ENCODE peak calls at places on chromosome 1, in seven cellular contexts. One of them, this sample, is unnamed.

GRCh38 chr1:182317489-182318180 is 74.0 kb downstream of the GLUL start:
- DNase-seq in GM23338: no peak
- DNase-seq in GM12864: no peak
- DNase-seq in B cell: no peak
- DNase-seq in cardiac muscle cell: no peak
- DNase-seq in CD4-positive, alpha-beta T cell: no peak
- DNase-seq in NB4: no peak
- DNase-seq in this sample: no peak

GRCh38 chr1:151547119-151547899 is 7.2 kb downstream of the TUFT1 start:
- DNase-seq in GM23338: peak
- DNase-seq in GM12864: no peak
- DNase-seq in B cell: no peak
- DNase-seq in cardiac muscle cell: peak
- DNase-seq in CD4-positive, alpha-beta T cell: no peak
- DNase-seq in NB4: no peak
- DNase-seq in this sample: peak

GRCh38 chr1:219227731-219228419 is 54.2 kb downstream of the LYPLAL1 start:
- DNase-seq in GM23338: peak
- DNase-seq in GM12864: no peak
- DNase-seq in B cell: no peak
- DNase-seq in cardiac muscle cell: peak
- DNase-seq in CD4-positive, alpha-beta T cell: no peak
- DNase-seq in NB4: peak
- DNase-seq in this sample: no peak

GRCh38 chr1:51297401-51298321 is 32.7 kb downstream of the TTC39A start:
- DNase-seq in GM23338: no peak
- DNase-seq in GM12864: no peak
- DNase-seq in B cell: no peak
- DNase-seq in cardiac muscle cell: no peak
- DNase-seq in CD4-positive, alpha-beta T cell: no peak
- DNase-seq in NB4: no peak
- DNase-seq in this sample: no peak

GRCh38 chr1:233216009-233216408 is 79.5 kb downstream of the PCNX2 start:
- DNase-seq in GM23338: no peak
- DNase-seq in GM12864: no peak
- DNase-seq in B cell: no peak
- DNase-seq in cardiac muscle cell: no peak
- DNase-seq in CD4-positive, alpha-beta T cell: no peak
- DNase-seq in NB4: no peak
- DNase-seq in this sample: no peak

GRCh38 chr1:170296642-170297041 is 150.9 kb downstream of the NTMT2 start:
- DNase-seq in GM23338: no peak
- DNase-seq in GM12864: no peak
- DNase-seq in B cell: no peak
- DNase-seq in cardiac muscle cell: no peak
- DNase-seq in CD4-positive, alpha-beta T cell: no peak
- DNase-seq in NB4: no peak
- DNase-seq in this sample: no peak

GRCh38 chr1:36776949-36777348 is 257.4 kb downstream of the GRIK3 start:
- DNase-seq in GM23338: no peak
- DNase-seq in GM12864: no peak
- DNase-seq in B cell: no peak
- DNase-seq in cardiac muscle cell: no peak
- DNase-seq in CD4-positive, alpha-beta T cell: no peak
- DNase-seq in NB4: no peak
- DNase-seq in this sample: peak

GRCh38 chr1:53260631-53261247 is 22.4 kb upstream of the MAGOH start:
- DNase-seq in GM23338: no peak
- DNase-seq in GM12864: no peak
- DNase-seq in B cell: no peak
- DNase-seq in cardiac muscle cell: no peak
- DNase-seq in CD4-positive, alpha-beta T cell: no peak
- DNase-seq in NB4: no peak
- DNase-seq in this sample: no peak

GRCh38 chr1:29033829-29034466 is 89.8 kb downstream of the TMEM200B start:
- DNase-seq in GM23338: peak
- DNase-seq in GM12864: no peak
- DNase-seq in B cell: no peak
- DNase-seq in cardiac muscle cell: peak
- DNase-seq in CD4-positive, alpha-beta T cell: no peak
- DNase-seq in NB4: peak
- DNase-seq in this sample: no peak

GRCh38 chr1:53326598-53327182 is 1.2 kb downstream of the LRP8 start:
- DNase-seq in GM23338: peak
- DNase-seq in GM12864: no peak
- DNase-seq in B cell: no peak
- DNase-seq in cardiac muscle cell: no peak
- DNase-seq in CD4-positive, alpha-beta T cell: no peak
- DNase-seq in NB4: peak
- DNase-seq in this sample: peak

GRCh38 chr1:186476306-186477040 is 15.6 kb upstream of the PDC start:
- DNase-seq in GM23338: no peak
- DNase-seq in GM12864: no peak
- DNase-seq in B cell: no peak
- DNase-seq in cardiac muscle cell: peak
- DNase-seq in CD4-positive, alpha-beta T cell: no peak
- DNase-seq in NB4: no peak
- DNase-seq in this sample: no peak

GRCh38 chr1:6743189-6744101 is 41.8 kb upstream of the CAMTA1 start:
- DNase-seq in GM23338: peak
- DNase-seq in GM12864: no peak
- DNase-seq in B cell: no peak
- DNase-seq in cardiac muscle cell: peak
- DNase-seq in CD4-positive, alpha-beta T cell: no peak
- DNase-seq in NB4: peak
- DNase-seq in this sample: peak

GRCh38 chr1:78102082-78102481 is 56.3 kb downstream of the GIPC2 start:
- DNase-seq in GM23338: no peak
- DNase-seq in GM12864: no peak
- DNase-seq in B cell: no peak
- DNase-seq in cardiac muscle cell: peak
- DNase-seq in CD4-positive, alpha-beta T cell: no peak
- DNase-seq in NB4: no peak
- DNase-seq in this sample: no peak

GRCh38 chr1:47881505-47882442 is 115.4 kb downstream of the TRABD2B start:
- DNase-seq in GM23338: no peak
- DNase-seq in GM12864: no peak
- DNase-seq in B cell: no peak
- DNase-seq in cardiac muscle cell: no peak
- DNase-seq in CD4-positive, alpha-beta T cell: no peak
- DNase-seq in NB4: no peak
- DNase-seq in this sample: no peak

GRCh38 chr1:88022507-88022906 is 661.6 kb upstream of the PKN2 start:
- DNase-seq in GM23338: no peak
- DNase-seq in GM12864: no peak
- DNase-seq in B cell: no peak
- DNase-seq in cardiac muscle cell: no peak
- DNase-seq in CD4-positive, alpha-beta T cell: no peak
- DNase-seq in NB4: peak
- DNase-seq in this sample: no peak

GRCh38 chr1:55650449-55650848 is 435.3 kb upstream of the USP24 start:
- DNase-seq in GM23338: no peak
- DNase-seq in GM12864: no peak
- DNase-seq in B cell: no peak
- DNase-seq in cardiac muscle cell: peak
- DNase-seq in CD4-positive, alpha-beta T cell: no peak
- DNase-seq in NB4: no peak
- DNase-seq in this sample: no peak

GRCh38 chr1:43924516-43924915 is 9.1 kb upstream of the ARTN start:
- DNase-seq in GM23338: no peak
- DNase-seq in GM12864: no peak
- DNase-seq in B cell: no peak
- DNase-seq in cardiac muscle cell: no peak
- DNase-seq in CD4-positive, alpha-beta T cell: no peak
- DNase-seq in NB4: no peak
- DNase-seq in this sample: no peak

GRCh38 chr1:117512728-117513321 is 93.0 kb upstream of the TENT5C start:
- DNase-seq in GM23338: peak
- DNase-seq in GM12864: no peak
- DNase-seq in B cell: no peak
- DNase-seq in cardiac muscle cell: peak
- DNase-seq in CD4-positive, alpha-beta T cell: no peak
- DNase-seq in NB4: peak
- DNase-seq in this sample: no peak

GRCh38 chr1:193418745-193419058 is 232.3 kb upstream of the B3GALT2 start:
- DNase-seq in GM23338: no peak
- DNase-seq in GM12864: no peak
- DNase-seq in B cell: no peak
- DNase-seq in cardiac muscle cell: no peak
- DNase-seq in CD4-positive, alpha-beta T cell: no peak
- DNase-seq in NB4: no peak
- DNase-seq in this sample: no peak

GRCh38 chr1:221394011-221394544 is 347.8 kb downstream of the DUSP10 start:
- DNase-seq in GM23338: no peak
- DNase-seq in GM12864: no peak
- DNase-seq in B cell: no peak
- DNase-seq in cardiac muscle cell: peak
- DNase-seq in CD4-positive, alpha-beta T cell: no peak
- DNase-seq in NB4: no peak
- DNase-seq in this sample: no peak

GRCh38 chr1:3548156-3548893 is 63.0 kb downstream of the MEGF6 start:
- DNase-seq in GM23338: no peak
- DNase-seq in GM12864: no peak
- DNase-seq in B cell: no peak
- DNase-seq in cardiac muscle cell: peak
- DNase-seq in CD4-positive, alpha-beta T cell: no peak
- DNase-seq in NB4: no peak
- DNase-seq in this sample: no peak

GRCh38 chr1:44030606-44031050 is 634 bp downstream of the SLC6A9 start:
- DNase-seq in GM23338: peak
- DNase-seq in GM12864: no peak
- DNase-seq in B cell: peak
- DNase-seq in cardiac muscle cell: peak
- DNase-seq in CD4-positive, alpha-beta T cell: no peak
- DNase-seq in NB4: peak
- DNase-seq in this sample: peak

GRCh38 chr1:59674605-59675004 is 140.1 kb upstream of the HOOK1 start:
- DNase-seq in GM23338: no peak
- DNase-seq in GM12864: no peak
- DNase-seq in B cell: no peak
- DNase-seq in cardiac muscle cell: peak
- DNase-seq in CD4-positive, alpha-beta T cell: no peak
- DNase-seq in NB4: peak
- DNase-seq in this sample: no peak

GRCh38 chr1:227789042-227789880 is 26.2 kb upstream of the PRSS38 start:
- DNase-seq in GM23338: peak
- DNase-seq in GM12864: no peak
- DNase-seq in B cell: peak
- DNase-seq in cardiac muscle cell: no peak
- DNase-seq in CD4-positive, alpha-beta T cell: no peak
- DNase-seq in NB4: no peak
- DNase-seq in this sample: no peak

GRCh38 chr1:17119744-17120482 is 662 bp upstream of the PADI2 start:
- DNase-seq in GM23338: peak
- DNase-seq in GM12864: no peak
- DNase-seq in B cell: peak
- DNase-seq in cardiac muscle cell: no peak
- DNase-seq in CD4-positive, alpha-beta T cell: no peak
- DNase-seq in NB4: peak
- DNase-seq in this sample: no peak

GRCh38 chr1:21436488-21437340 is 3.2 kb upstream of the NBPF3 start:
- DNase-seq in GM23338: peak
- DNase-seq in GM12864: no peak
- DNase-seq in B cell: no peak
- DNase-seq in cardiac muscle cell: no peak
- DNase-seq in CD4-positive, alpha-beta T cell: no peak
- DNase-seq in NB4: no peak
- DNase-seq in this sample: peak

GRCh38 chr1:194062962-194063361 is 876.5 kb upstream of the B3GALT2 start:
- DNase-seq in GM23338: no peak
- DNase-seq in GM12864: no peak
- DNase-seq in B cell: no peak
- DNase-seq in cardiac muscle cell: peak
- DNase-seq in CD4-positive, alpha-beta T cell: no peak
- DNase-seq in NB4: no peak
- DNase-seq in this sample: no peak

GRCh38 chr1:53183277-53183990 is 13.2 kb upstream of the CPT2 start:
- DNase-seq in GM23338: no peak
- DNase-seq in GM12864: no peak
- DNase-seq in B cell: no peak
- DNase-seq in cardiac muscle cell: peak
- DNase-seq in CD4-positive, alpha-beta T cell: no peak
- DNase-seq in NB4: no peak
- DNase-seq in this sample: no peak

GRCh38 chr1:52907068-52907811 is 14.3 kb downstream of the ECHDC2 start:
- DNase-seq in GM23338: no peak
- DNase-seq in GM12864: no peak
- DNase-seq in B cell: no peak
- DNase-seq in cardiac muscle cell: no peak
- DNase-seq in CD4-positive, alpha-beta T cell: no peak
- DNase-seq in NB4: no peak
- DNase-seq in this sample: no peak

GRCh38 chr1:169511339-169512028 is 25.7 kb upstream of the SLC19A2 start:
- DNase-seq in GM23338: no peak
- DNase-seq in GM12864: no peak
- DNase-seq in B cell: no peak
- DNase-seq in cardiac muscle cell: peak
- DNase-seq in CD4-positive, alpha-beta T cell: no peak
- DNase-seq in NB4: no peak
- DNase-seq in this sample: no peak

GRCh38 chr1:248243204-248243603 is 12.0 kb downstream of the OR2M4 start:
- DNase-seq in GM23338: peak
- DNase-seq in GM12864: peak
- DNase-seq in B cell: no peak
- DNase-seq in cardiac muscle cell: peak
- DNase-seq in CD4-positive, alpha-beta T cell: no peak
- DNase-seq in NB4: peak
- DNase-seq in this sample: peak
- TF ChIP-seq CTCF in GM23338: peak
- TF ChIP-seq CTCF in GM12864: peak
- TF ChIP-seq CTCF in B cell: peak
- TF ChIP-seq CTCF in cardiac muscle cell: peak
- TF ChIP-seq CTCF in CD4-positive, alpha-beta T cell: peak
- TF ChIP-seq CTCF in NB4: peak
- TF ChIP-seq CTCF in this sample: peak

GRCh38 chr1:226427131-226427530 is 19.2 kb upstream of the PARP1 start:
- DNase-seq in GM23338: no peak
- DNase-seq in GM12864: no peak
- DNase-seq in B cell: no peak
- DNase-seq in cardiac muscle cell: no peak
- DNase-seq in CD4-positive, alpha-beta T cell: no peak
- DNase-seq in NB4: no peak
- DNase-seq in this sample: no peak
- TF ChIP-seq CTCF in GM23338: no peak
- TF ChIP-seq CTCF in GM12864: no peak
- TF ChIP-seq CTCF in B cell: no peak
- TF ChIP-seq CTCF in cardiac muscle cell: no peak
- TF ChIP-seq CTCF in CD4-positive, alpha-beta T cell: no peak
- TF ChIP-seq CTCF in NB4: no peak
- TF ChIP-seq CTCF in this sample: no peak

GRCh38 chr1:99956755-99957154 is 13.0 kb upstream of the SLC35A3 start:
- DNase-seq in GM23338: no peak
- DNase-seq in GM12864: no peak
- DNase-seq in B cell: no peak
- DNase-seq in cardiac muscle cell: peak
- DNase-seq in CD4-positive, alpha-beta T cell: no peak
- DNase-seq in NB4: no peak
- DNase-seq in this sample: no peak
- TF ChIP-seq CTCF in GM23338: no peak
- TF ChIP-seq CTCF in GM12864: no peak
- TF ChIP-seq CTCF in B cell: no peak
- TF ChIP-seq CTCF in cardiac muscle cell: peak
- TF ChIP-seq CTCF in CD4-positive, alpha-beta T cell: no peak
- TF ChIP-seq CTCF in NB4: no peak
- TF ChIP-seq CTCF in this sample: no peak

GRCh38 chr1:209805341-209805781 is 581 bp downstream of the IRF6 start:
- DNase-seq in GM23338: peak
- DNase-seq in GM12864: no peak
- DNase-seq in B cell: no peak
- DNase-seq in cardiac muscle cell: no peak
- DNase-seq in CD4-positive, alpha-beta T cell: no peak
- DNase-seq in NB4: no peak
- DNase-seq in this sample: no peak
- TF ChIP-seq CTCF in GM23338: peak
- TF ChIP-seq CTCF in GM12864: no peak
- TF ChIP-seq CTCF in B cell: no peak
- TF ChIP-seq CTCF in cardiac muscle cell: no peak
- TF ChIP-seq CTCF in CD4-positive, alpha-beta T cell: no peak
- TF ChIP-seq CTCF in NB4: no peak
- TF ChIP-seq CTCF in this sample: no peak

This sample was measured in nephron progenitor cell.